ENCODE peak calls at places on chromosomes 12 and 14, in four cellular contexts. F is H1, P is K562, V is GM12878. R is an unnamed sample.

GRCh38 chr14:77965919-77966435 is 166.1 kb downstream of the ADCK1 start:
- DNase-seq in F (peak), P (peak), V (peak), R (peak)

GRCh38 chr14:37622231-37622923 is 26.9 kb downstream of the TTC6 start:
- DNase-seq in P (no peak), V (no peak), F (peak), R (no peak)

GRCh38 chr14:106174206-106174605 is 647.8 kb downstream of the TMEM121 start:
- DNase-seq in P (no peak), V (no peak), F (no peak), R (no peak)

GRCh38 chr12:11705010-11705409 is 55.5 kb downstream of the ETV6 start:
- DNase-seq in F (no peak), V (no peak), P (no peak), R (peak)

GRCh38 chr12:5882511-5883185 is 62.4 kb downstream of the ANO2 start:
- DNase-seq in F (no peak), V (no peak), P (peak), R (no peak)

GRCh38 chr12:83153156-83153555 is 466.4 kb downstream of the TMTC2 start:
- DNase-seq in V (peak), F (no peak), P (no peak), R (no peak)

GRCh38 chr14:58572092-58572853 is 65.5 kb upstream of the DACT1 start:
- DNase-seq in V (no peak), P (no peak), F (no peak), R (peak)

GRCh38 chr12:117119592-117120198 is 20.5 kb upstream of the TESC start:
- DNase-seq in F (peak), P (peak), V (no peak), R (peak)

GRCh38 chr12:32000373-32001005 is 41.3 kb downstream of the RESF1 start:
- DNase-seq in V (no peak), P (peak), F (no peak), R (no peak)

GRCh38 chr12:56338643-56339422 is at the start of gene IL23A:
- DNase-seq in V (peak), F (peak), P (no peak), R (no peak)

GRCh38 chr12:108126990-108127468 is 2.1 kb upstream of the WSCD2 start:
- DNase-seq in V (no peak), P (no peak), F (no peak), R (no peak)

GRCh38 chr14:59464651-59465569 is at the start of gene GPR135:
- DNase-seq in P (no peak), V (no peak), F (peak), R (peak)

GRCh38 chr14:72525087-72525909 is 368.6 kb downstream of the DPF3 start:
- DNase-seq in V (no peak), F (no peak), P (no peak), R (no peak)

GRCh38 chr12:105573574-105573973 is 243.1 kb downstream of the C12orf75 start:
- DNase-seq in F (no peak), P (no peak), V (no peak), R (no peak)

GRCh38 chr14:99704037-99704436 is 19.9 kb downstream of the CYP46A1 start:
- DNase-seq in V (no peak), F (no peak), P (no peak), R (no peak)

GRCh38 chr12:27779416-27779815 is 617 bp upstream of the KLHL42 start:
- DNase-seq in P (no peak), V (no peak), F (no peak), R (peak)

GRCh38 chr12:27777141-27777540 is 2.9 kb upstream of the KLHL42 start:
- DNase-seq in V (no peak), P (no peak), F (no peak), R (no peak)

GRCh38 chr12:27780612-27781408 is 774 bp upstream of the MANSC4 start:
- DNase-seq in F (peak), P (peak), V (no peak), R (peak)

GRCh38 chr12:27779837-27780611 is at the start of the genes KLHL42 and MANSC4:
- DNase-seq in P (peak), V (no peak), F (peak), R (peak)

DNA sequence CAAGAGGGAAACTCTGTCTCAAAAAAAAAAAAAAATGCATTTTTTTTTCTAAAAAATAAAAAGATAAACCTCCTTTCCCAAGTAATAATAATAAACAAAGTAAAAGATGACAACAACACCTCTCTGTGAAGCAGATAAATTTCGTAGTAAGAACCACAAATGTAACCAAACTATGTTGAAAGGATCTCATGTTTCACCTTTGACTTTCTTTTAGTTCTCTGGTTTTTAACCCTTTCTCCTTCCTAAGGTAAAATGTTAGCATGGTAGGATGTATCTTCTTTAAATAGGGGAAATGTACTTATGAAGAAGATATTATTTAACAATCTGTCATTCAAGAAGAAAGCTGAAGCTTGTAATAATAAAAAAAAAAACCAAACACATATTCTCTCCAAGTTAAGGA is 1.8 kb upstream of the KLHL42 start:
- DNase-seq in V (no peak), F (no peak), P (no peak), R (no peak)
- TF ChIP-seq CBX5 in V (no peak), F (no peak), P (no peak), R (no peak)

GRCh38 chr12:113933201-113933786 is 32.8 kb downstream of the RBM19 start:
- DNase-seq in V (no peak), P (peak), F (no peak), R (no peak)
- TF ChIP-seq CBX5 in V (no peak), P (no peak), F (no peak), R (no peak)

GRCh38 chr12:121807656-121808347 is 4.0 kb downstream of the SETD1B start:
- DNase-seq in F (no peak), P (no peak), V (no peak), R (no peak)

GRCh38 chr12:121805171-121805687 is 1.4 kb downstream of the SETD1B start:
- DNase-seq in V (no peak), F (no peak), P (no peak), R (no peak)

GRCh38 chr12:121804417-121805111 is 755 bp downstream of the SETD1B start:
- DNase-seq in P (peak), V (no peak), F (no peak), R (peak)

GRCh38 chr12:121806556-121807308 is 2.9 kb downstream of the SETD1B start:
- DNase-seq in V (no peak), F (no peak), P (peak), R (no peak)

DNA sequence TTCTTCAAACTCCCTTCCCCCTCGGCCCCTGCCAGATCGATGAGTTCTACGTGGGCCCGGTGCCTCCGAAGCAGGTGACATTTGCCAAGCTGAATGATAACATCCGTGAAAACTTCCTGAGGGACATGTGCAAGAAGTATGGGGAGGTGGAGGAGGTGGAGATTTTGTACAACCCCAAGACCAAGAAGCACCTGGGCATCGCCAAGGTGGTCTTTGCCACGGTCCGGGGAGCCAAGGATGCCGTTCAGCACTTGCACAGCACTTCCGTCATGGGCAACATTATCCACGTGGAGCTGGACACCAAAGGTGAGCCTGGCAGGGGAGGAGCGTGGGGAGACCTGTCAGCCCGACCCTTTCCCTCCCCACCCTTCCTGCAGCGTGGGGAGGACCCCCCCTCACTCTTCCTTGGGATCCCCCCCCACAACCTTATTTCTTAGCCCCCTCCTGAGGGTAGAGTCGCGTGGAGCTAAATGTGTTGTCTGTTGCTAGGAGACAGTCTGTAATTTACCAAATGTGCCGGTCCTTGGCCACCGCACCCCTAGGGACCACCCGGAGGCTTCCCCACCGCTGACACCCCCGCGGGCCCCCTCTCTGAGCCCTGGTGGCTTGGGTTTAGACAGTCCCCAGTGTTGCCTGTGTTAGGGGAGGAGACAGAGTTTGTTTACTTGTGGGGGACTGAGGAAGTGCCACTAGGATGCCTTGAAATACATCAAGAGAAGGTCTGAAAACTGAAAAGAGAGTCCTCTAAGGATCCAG is 2.2 kb downstream of the SETD1B start:
- DNase-seq in V (no peak), P (peak), F (no peak), R (no peak)
- TF ChIP-seq CBX5 in V (no peak), P (no peak), F (no peak), R (no peak)

GRCh38 chr12:47023311-47023710 is 56.1 kb upstream of the PCED1B start:
- DNase-seq in V (no peak), P (no peak), F (no peak), R (no peak)

GRCh38 chr12:47023944-47024343 is 55.5 kb upstream of the PCED1B start:
- DNase-seq in F (no peak), V (no peak), P (no peak), R (no peak)

GRCh38 chr12:47022296-47022695 is 57.1 kb upstream of the PCED1B start:
- DNase-seq in V (no peak), P (no peak), F (no peak), R (no peak)

GRCh38 chr12:47020211-47020821 is 59.1 kb upstream of the PCED1B start:
- DNase-seq in P (no peak), F (no peak), V (no peak), R (no peak)

DNA sequence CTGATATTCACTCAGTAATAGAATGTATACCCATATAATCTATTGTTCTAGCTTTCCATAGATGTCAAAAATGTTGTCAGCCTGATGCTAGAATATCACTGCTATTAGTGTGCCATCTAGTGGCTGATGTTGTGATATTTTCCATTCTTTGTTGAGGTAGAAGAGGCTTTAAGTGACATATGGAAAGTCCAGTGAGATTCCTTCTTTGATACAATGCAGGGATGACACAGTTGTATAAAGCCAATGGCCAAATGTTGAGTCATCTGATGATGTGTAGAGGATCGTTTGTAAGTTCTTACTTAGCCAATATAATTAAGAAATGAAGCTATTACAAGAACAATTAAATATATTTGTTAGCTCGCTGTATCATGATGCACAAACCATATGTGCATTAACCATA is 58.1 kb upstream of the PCED1B start:
- DNase-seq in F (no peak), P (peak), V (peak), R (peak)
- TF ChIP-seq CBX5 in F (no peak), P (no peak), V (no peak), R (no peak)

GRCh38 chr14:68474741-68475140 is 318.1 kb downstream of the ZFP36L1 start:
- DNase-seq in V (no peak), F (peak), P (no peak), R (no peak)

GRCh38 chr14:68473794-68474193 is 319.1 kb downstream of the ZFP36L1 start:
- DNase-seq in F (no peak), V (no peak), P (peak), R (no peak)

GRCh38 chr14:68475802-68476201 is 317.1 kb downstream of the ZFP36L1 start:
- DNase-seq in F (no peak), P (no peak), V (no peak), R (no peak)

GRCh38 chr14:68476965-68477455 is 315.9 kb downstream of the ZFP36L1 start:
- DNase-seq in P (no peak), V (no peak), F (peak), R (no peak)

DNA sequence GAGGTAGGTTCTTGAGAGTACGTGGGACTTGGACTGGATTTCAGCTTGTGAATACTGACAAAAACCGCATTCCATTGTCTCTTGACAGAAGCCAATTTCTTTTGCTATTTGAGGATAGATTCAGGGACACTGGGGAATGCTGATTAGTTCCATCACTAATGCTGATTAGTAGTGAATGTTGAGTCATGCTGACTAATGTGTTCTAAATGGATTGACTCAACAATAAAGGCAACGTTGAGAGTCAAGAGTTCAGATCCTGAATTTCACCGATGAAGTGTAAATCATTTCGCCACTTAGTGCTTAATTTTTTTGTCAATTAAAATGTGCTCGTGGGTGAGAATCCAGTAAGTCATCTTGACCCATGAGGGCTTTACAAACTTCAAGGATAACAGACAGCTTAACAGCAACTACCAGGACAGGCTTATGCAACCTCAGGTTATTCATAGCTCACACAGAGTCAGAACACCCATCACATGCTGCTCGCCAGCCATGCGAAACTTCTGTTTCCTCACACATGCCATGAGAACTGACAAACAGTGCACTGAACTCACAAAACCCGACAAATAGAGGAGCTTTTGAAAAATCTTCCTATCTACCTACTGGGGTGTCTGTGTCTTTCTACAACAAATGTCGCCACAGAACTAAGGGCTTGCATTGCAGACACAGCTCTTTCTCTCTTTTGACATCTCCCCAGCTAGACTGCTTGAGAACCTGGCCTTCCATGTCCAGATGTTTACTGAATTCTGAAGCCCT is 316.5 kb downstream of the ZFP36L1 start:
- DNase-seq in P (no peak), V (peak), F (peak), R (peak)
- TF ChIP-seq CBX5 in P (no peak), V (peak), F (no peak), R (no peak)

GRCh38 chr14:104424406-104425072 is 155.0 kb upstream of the C14orf180 start:
- DNase-seq in V (no peak), F (peak), P (no peak), R (no peak)

GRCh38 chr14:104421892-104422291 is 157.7 kb upstream of the C14orf180 start:
- DNase-seq in V (no peak), P (no peak), F (no peak), R (no peak)

GRCh38 chr14:104423715-104424405 is 155.7 kb upstream of the C14orf180 start:
- DNase-seq in P (no peak), F (peak), V (no peak), R (no peak)

GRCh38 chr14:104422301-104423223 is 157.0 kb upstream of the C14orf180 start:
- DNase-seq in V (no peak), P (no peak), F (no peak), R (no peak)

DNA sequence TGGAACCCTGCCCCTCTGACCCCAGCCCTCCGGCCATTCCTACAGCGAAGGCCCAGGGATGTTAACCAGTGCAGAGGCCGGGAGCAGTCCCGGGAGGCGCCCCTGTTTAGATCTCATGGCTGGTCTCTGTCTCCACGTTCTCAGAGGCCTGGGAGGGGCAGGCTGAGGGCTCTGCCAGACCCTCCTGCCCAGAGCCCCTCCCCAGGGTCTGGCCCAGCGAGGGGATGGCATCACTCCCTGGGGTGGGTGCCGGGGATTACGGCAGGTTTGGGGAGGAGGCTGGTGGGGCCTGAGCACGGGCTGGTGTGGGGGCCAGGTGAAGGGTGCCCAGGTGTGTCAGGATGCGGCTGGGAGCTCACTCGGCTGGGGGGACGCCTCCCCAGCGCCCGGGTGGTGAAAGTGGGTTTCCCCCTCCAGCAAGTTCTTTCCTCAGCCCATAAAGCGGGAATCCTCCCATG is 156.3 kb upstream of the C14orf180 start:
- DNase-seq in F (peak), V (no peak), P (no peak), R (no peak)
- TF ChIP-seq CBX5 in F (no peak), V (no peak), P (no peak), R (no peak)

GRCh38 chr14:20597108-20597507 is 5.9 kb upstream of the RNASE12 start:
- DNase-seq in P (no peak), V (no peak), F (no peak), R (no peak)

GRCh38 chr14:20587489-20588154 is at the start of gene RNASE11:
- DNase-seq in F (peak), V (no peak), P (no peak), R (no peak)

DNA sequence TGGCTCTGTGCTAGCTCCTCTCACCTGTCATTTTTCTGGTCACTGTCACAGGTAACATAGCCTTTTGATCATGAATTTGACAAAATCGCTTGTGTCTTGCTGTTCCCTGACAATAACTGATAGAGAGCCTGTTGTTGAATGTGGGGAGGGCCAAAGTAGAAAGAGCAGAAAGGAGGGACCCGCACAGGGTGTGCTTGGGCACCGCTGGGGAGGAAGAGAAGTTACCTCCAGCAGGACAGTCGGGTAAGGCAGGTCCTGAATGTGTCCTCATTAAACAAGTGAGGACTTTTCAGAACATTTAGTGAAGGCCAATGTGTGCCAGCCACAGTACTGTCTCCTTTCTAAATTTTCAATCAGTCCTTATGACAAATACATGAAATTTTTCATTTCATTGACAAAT is at the start of gene RNASE12:
- DNase-seq in P (no peak), F (peak), V (no peak), R (no peak)
- TF ChIP-seq CBX5 in P (no peak), F (no peak), V (no peak), R (no peak)

R was measured in HepG2.